ENCODE peak calls at places on chromosomes 4 and X, in seven cellular contexts. W is colonic mucosa, I is B cell, P is WTC11, Z is foreskin fibroblast, D is A549, N is lower lobe of right lung. E is an unnamed sample.

GRCh38 chr4:27684501-27685077 is 823.9 kb downstream of the STIM2 start:
- DNase-seq in W (peak), I (no peak), P (peak), Z (no peak), D (no peak), N (peak), E (peak)

GRCh38 chr4:168765322-168765721 is 244.7 kb downstream of the CBR4 start:
- DNase-seq in W (no peak), I (no peak), P (no peak), Z (no peak), D (no peak), N (no peak), E (no peak)

GRCh38 chr4:125689839-125690238 is 375.1 kb downstream of the FAT4 start:
- DNase-seq in W (no peak), I (no peak), P (no peak), Z (no peak), D (no peak), N (no peak), E (no peak)

GRCh38 chrX:102840871-102841705 is 96.0 kb upstream of the RAB40AL start:
- DNase-seq in W (no peak), I (no peak), P (no peak), Z (no peak), D (no peak), N (no peak), E (no peak)

GRCh38 chr4:165476214-165477098 is 97.6 kb downstream of the CPE start:
- DNase-seq in W (no peak), I (no peak), P (no peak), Z (no peak), D (no peak), N (no peak), E (no peak)

GRCh38 chr4:55004831-55005230 is 120.6 kb downstream of the KDR start:
- DNase-seq in W (no peak), I (no peak), P (no peak), Z (no peak), D (no peak), N (no peak), E (no peak)

GRCh38 chrX:103170216-103170615 is 44.7 kb upstream of the BEX4 start:
- DNase-seq in W (no peak), I (no peak), P (no peak), Z (peak), D (no peak), N (no peak), E (no peak)

GRCh38 chr4:168541608-168541953 is 44.7 kb downstream of the PALLD start:
- DNase-seq in W (no peak), I (no peak), P (no peak), Z (peak), D (no peak), N (no peak), E (no peak)

GRCh38 chr4:99790796-99791617 is 25.6 kb upstream of the DAPP1 start:
- DNase-seq in W (no peak), I (no peak), P (no peak), Z (no peak), D (no peak), N (no peak), E (no peak)

GRCh38 chr4:20288846-20289512 is 37.3 kb downstream of the SLIT2 start:
- DNase-seq in W (no peak), I (no peak), P (no peak), Z (peak), D (no peak), N (no peak), E (no peak)

GRCh38 chr4:138405934-138406567 is 163.9 kb upstream of the SLC7A11 start:
- DNase-seq in W (no peak), I (no peak), P (no peak), Z (peak), D (no peak), N (no peak), E (no peak)

DNA sequence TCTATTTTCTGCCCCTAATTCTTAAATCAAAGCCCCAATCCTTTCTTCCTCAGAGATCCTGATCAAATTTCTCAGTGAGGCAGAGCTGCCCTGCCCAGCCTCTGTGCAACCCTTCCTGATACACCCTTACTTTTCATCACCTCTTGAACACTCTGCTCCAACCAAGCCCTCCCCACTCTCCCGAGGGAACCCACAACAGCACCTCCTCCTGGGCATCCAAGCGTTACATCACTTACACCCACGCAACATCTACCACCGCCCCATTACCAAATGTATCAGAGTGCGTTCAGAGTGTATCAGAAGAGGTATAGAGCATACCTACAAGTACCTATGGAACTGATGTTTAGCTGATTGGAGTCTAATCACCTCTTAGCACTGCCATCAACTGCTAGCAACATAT is 186.5 kb downstream of the RAP1GDS1 start:
- DNase-seq in W (no peak), I (peak), P (peak), Z (no peak), D (no peak), N (no peak), E (no peak)
- TF ChIP-seq CTCF in W (no peak), I (no peak), P (no peak), Z (no peak), D (no peak), N (no peak), E (no peak)

DNA sequence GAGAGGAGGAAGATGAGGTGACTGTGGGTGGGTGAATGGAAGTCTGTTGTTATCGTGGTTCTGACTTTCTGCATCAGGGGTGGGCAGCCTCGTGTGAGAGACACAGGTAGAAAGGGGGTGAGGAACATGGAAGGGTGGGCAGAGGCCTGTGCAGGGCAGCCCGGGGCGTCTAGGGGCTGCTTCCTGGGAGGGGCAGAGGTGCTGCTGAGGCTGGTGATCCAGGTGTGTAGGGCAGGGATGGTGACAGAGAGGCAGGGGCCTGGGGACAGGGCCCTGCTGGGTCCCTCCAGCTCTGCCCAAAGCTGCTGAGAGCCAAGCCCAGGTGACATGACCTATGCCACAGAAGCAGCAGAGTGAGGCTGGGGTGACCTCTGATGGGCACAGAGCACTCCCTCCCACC is 89.7 kb upstream of the C4orf50 start:
- DNase-seq in W (no peak), I (no peak), P (no peak), Z (no peak), D (no peak), N (no peak), E (no peak)
- TF ChIP-seq CTCF in W (no peak), I (no peak), P (no peak), Z (no peak), D (no peak), N (no peak), E (no peak)

GRCh38 chr4:162644346-162644745 is 480.5 kb upstream of the FSTL5 start:
- DNase-seq in W (no peak), I (no peak), P (no peak), Z (no peak), D (no peak), N (no peak), E (no peak)

GRCh38 chr4:162640152-162640551 is 476.4 kb upstream of the FSTL5 start:
- DNase-seq in W (no peak), I (no peak), P (no peak), Z (no peak), D (no peak), N (no peak), E (no peak)

GRCh38 chr4:162650166-162650565 is 486.4 kb upstream of the FSTL5 start:
- DNase-seq in W (no peak), I (no peak), P (no peak), Z (no peak), D (no peak), N (no peak), E (no peak)

DNA sequence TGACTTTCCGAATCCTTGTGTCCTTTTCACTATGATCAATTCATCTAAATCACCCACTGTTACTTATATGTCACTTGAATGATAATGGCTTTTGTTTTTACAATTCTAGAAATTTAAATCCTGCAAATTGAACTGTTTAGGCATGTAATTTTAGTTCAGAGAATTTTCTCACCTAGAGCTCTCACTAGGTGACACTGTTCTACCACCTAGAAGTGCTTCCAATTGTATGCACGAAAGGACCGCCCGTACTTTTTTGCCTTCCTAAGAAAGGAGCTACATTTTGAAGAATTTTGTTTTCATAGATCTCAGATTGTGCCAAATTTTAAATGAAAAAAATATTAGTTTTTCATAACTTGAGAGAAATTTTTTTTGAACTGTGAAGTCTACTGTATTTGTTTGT is 481.6 kb upstream of the FSTL5 start:
- DNase-seq in W (no peak), I (no peak), P (no peak), Z (no peak), D (no peak), N (no peak), E (no peak)
- TF ChIP-seq CTCF in W (peak), I (no peak), P (no peak), Z (no peak), D (peak), N (no peak), E (no peak)

DNA sequence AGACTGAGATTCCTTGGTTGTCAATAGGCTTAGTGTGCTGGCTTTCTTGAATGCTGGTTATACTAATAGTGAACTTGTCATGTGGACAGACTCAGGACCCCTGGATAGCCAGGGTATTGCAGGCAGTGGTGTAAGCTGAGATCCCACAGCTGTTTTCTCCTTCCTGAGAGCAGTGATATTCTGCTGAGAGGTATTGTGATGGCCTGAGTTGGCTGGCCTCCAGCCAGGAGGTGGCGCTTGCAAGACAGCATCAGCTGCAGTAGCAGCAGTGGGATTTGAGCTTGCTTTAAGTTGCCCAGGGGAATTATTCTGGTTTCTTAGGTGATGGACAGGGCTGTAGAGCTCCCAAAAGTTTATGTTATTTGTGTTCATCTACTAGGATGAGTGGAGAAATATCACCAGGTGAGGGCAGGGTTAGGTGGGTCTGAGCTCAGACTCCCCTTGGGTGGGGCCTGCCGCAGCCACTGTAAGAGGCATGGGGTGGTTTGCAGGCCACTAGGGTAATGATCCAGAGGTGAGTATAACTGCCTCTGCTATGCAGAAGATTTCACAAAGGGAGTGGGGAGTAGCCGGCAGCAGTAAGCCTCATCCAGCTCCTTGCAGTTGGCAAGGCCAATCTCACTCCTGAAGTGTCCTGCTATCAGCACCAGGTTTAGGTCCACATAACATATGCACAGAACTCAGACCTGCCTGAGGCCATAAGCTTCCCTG is 66.2 kb downstream of the IL15 start:
- DNase-seq in W (no peak), I (no peak), P (peak), Z (no peak), D (no peak), N (no peak), E (no peak)
- TF ChIP-seq CTCF in W (no peak), I (no peak), P (no peak), Z (no peak), D (no peak), N (no peak), E (no peak)

DNA sequence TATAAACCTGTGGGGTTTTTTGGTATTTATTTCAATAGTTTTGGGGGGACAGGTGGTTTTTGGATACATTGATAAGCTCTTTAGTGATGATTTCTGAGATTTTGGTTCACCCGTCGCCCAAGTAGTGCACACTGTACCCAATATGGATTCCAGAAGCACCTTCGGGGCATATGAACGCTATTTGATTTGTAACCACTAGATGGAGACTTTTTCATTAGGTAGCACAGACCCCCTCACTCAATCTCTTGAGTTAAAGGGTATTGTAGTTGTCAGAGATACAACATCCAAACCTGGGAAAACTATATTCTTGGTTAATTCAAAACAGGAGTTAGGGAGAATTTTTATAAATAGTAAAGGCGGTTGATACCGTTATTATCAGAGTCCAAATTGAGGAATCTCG is 79.8 kb downstream of the SPANXN3 start:
- DNase-seq in W (no peak), I (no peak), P (no peak), Z (no peak), D (no peak), N (no peak), E (no peak)
- TF ChIP-seq CTCF in W (peak), I (no peak), P (no peak), Z (no peak), D (no peak), N (no peak), E (no peak)

GRCh38 chrX:2513120-2513664 is 12.4 kb upstream of the DHRSX start:
- DNase-seq in W (no peak), I (no peak), P (no peak), Z (no peak), D (no peak), N (no peak), E (no peak)
- TF ChIP-seq CTCF in W (no peak), I (no peak), P (no peak), Z (no peak), D (no peak), N (no peak), E (no peak)

DNA sequence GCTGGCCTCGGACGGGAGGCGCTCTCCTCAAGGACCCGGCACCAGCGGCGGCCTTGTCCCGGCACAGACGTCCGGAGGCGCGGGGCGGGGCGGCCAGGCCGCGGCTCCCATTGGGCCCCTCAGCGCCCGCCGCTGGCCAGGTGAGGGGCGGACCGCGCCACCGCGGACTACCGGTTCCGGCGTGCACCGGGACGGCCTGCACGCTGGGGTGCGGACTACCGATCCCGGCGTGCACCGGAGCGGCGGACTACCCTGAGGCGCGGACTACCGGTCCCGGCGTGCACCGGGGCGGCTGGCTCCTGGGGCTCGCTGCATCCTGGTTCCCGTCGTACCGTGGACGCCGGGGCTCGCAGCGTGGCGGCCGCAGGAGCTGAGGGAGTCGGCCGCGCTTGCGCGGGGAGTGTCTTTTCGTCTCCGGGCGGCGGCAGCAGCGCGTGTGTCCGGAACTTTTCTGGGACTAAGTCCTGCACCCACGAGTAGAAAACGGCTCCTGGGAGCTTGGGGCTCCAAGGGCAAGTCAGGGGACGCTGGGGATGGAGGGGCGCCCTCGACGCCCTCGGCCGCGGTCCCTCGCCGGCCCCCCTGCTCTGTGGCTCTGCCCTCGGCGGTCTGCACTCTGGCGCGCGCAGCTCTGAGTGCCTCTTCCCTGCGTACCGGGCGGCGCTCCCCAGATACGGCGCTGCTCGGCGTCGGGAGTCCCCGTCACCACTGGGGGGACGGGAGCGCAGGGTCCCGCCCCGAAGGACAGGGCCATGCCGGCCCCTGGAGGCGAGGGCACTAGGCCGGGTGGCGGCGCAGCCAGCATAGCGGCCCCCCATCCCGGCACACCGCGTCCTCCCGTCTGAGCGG is at the start of gene LETM1:
- DNase-seq in W (peak), I (peak), P (peak), Z (peak), D (peak), N (peak), E (peak)
- TF ChIP-seq CTCF in W (no peak), I (peak), P (no peak), Z (no peak), D (no peak), N (peak), E (no peak)